ENCODE peak calls at places on chromosome 7, in eight cellular contexts. One of them, this sample, is unnamed.
A peak's percentile ranks its signal among the peaks of the same experiment; 100 is the strongest.

GRCh38 chr7:85479918-85480658 is 293.2 kb upstream of the SEMA3D start:
- DNase-seq in cardiac fibroblast: no peak
- DNase-seq in A673: no peak
- DNase-seq in endothelial cell: no peak
- DNase-seq in breast epithelium: no peak
- DNase-seq in RWPE1: no peak
- DNase-seq in GM12878: no peak
- DNase-seq in brain microvascular endothelial cell: no peak
- DNase-seq in this sample: no peak

GRCh38 chr7:15332962-15333361 is 228.9 kb downstream of the AGMO start:
- DNase-seq in cardiac fibroblast: no peak
- DNase-seq in A673: no peak
- DNase-seq in endothelial cell: no peak
- DNase-seq in breast epithelium: no peak
- DNase-seq in RWPE1: no peak
- DNase-seq in GM12878: no peak
- DNase-seq in brain microvascular endothelial cell: no peak
- DNase-seq in this sample: no peak

GRCh38 chr7:114952296-114952695 is 30.4 kb downstream of the MDFIC start:
- DNase-seq in cardiac fibroblast: no peak
- DNase-seq in A673: no peak
- DNase-seq in endothelial cell: no peak
- DNase-seq in breast epithelium: no peak
- DNase-seq in RWPE1: no peak
- DNase-seq in GM12878: no peak
- DNase-seq in brain microvascular endothelial cell: no peak
- DNase-seq in this sample: no peak

GRCh38 chr7:108499575-108499974 is 26.4 kb downstream of the PNPLA8 start:
- DNase-seq in cardiac fibroblast: peak; percentile 46
- DNase-seq in A673: no peak
- DNase-seq in endothelial cell: no peak
- DNase-seq in breast epithelium: no peak
- DNase-seq in RWPE1: no peak
- DNase-seq in GM12878: no peak
- DNase-seq in brain microvascular endothelial cell: no peak
- DNase-seq in this sample: no peak

GRCh38 chr7:36279251-36279925 is 110.3 kb upstream of the ANLN start:
- DNase-seq in cardiac fibroblast: no peak
- DNase-seq in A673: no peak
- DNase-seq in endothelial cell: no peak
- DNase-seq in breast epithelium: peak; percentile 4
- DNase-seq in RWPE1: no peak
- DNase-seq in GM12878: no peak
- DNase-seq in brain microvascular endothelial cell: no peak
- DNase-seq in this sample: no peak

GRCh38 chr7:52668435-52668834 is 367.0 kb upstream of the POM121L12 start:
- DNase-seq in cardiac fibroblast: no peak
- DNase-seq in A673: no peak
- DNase-seq in endothelial cell: no peak
- DNase-seq in breast epithelium: no peak
- DNase-seq in RWPE1: no peak
- DNase-seq in GM12878: no peak
- DNase-seq in brain microvascular endothelial cell: no peak
- DNase-seq in this sample: no peak

GRCh38 chr7:311131-311680 is 21.2 kb downstream of the FOXL3 start:
- DNase-seq in cardiac fibroblast: no peak
- DNase-seq in A673: no peak
- DNase-seq in endothelial cell: no peak
- DNase-seq in breast epithelium: no peak
- DNase-seq in RWPE1: no peak
- DNase-seq in GM12878: no peak
- DNase-seq in brain microvascular endothelial cell: no peak
- DNase-seq in this sample: no peak

GRCh38 chr7:30938435-30939316 is 25.1 kb upstream of the GHRHR start:
- DNase-seq in cardiac fibroblast: peak; percentile 75
- DNase-seq in A673: peak; percentile 74
- DNase-seq in endothelial cell: peak; percentile 94
- DNase-seq in breast epithelium: peak; percentile 39
- DNase-seq in RWPE1: peak; percentile 79
- DNase-seq in GM12878: peak; percentile 32
- DNase-seq in brain microvascular endothelial cell: peak; percentile 44
- DNase-seq in this sample: peak; percentile 72

GRCh38 chr7:107173191-107173590 is 4.4 kb downstream of the HBP1 start:
- DNase-seq in cardiac fibroblast: no peak
- DNase-seq in A673: no peak
- DNase-seq in endothelial cell: no peak
- DNase-seq in breast epithelium: no peak
- DNase-seq in RWPE1: no peak
- DNase-seq in GM12878: no peak
- DNase-seq in brain microvascular endothelial cell: no peak
- DNase-seq in this sample: no peak

GRCh38 chr7:28627869-28628268 is 215.6 kb downstream of the CREB5 start:
- DNase-seq in cardiac fibroblast: no peak
- DNase-seq in A673: no peak
- DNase-seq in endothelial cell: no peak
- DNase-seq in breast epithelium: no peak
- DNase-seq in RWPE1: no peak
- DNase-seq in GM12878: no peak
- DNase-seq in brain microvascular endothelial cell: no peak
- DNase-seq in this sample: no peak

GRCh38 chr7:122616951-122617350 is 82.0 kb downstream of the RNF133 start:
- DNase-seq in cardiac fibroblast: no peak
- DNase-seq in A673: no peak
- DNase-seq in endothelial cell: no peak
- DNase-seq in breast epithelium: no peak
- DNase-seq in RWPE1: no peak
- DNase-seq in GM12878: no peak
- DNase-seq in brain microvascular endothelial cell: no peak
- DNase-seq in this sample: no peak

GRCh38 chr7:2807846-2808772 is 36.0 kb downstream of the GNA12 start:
- DNase-seq in cardiac fibroblast: no peak
- DNase-seq in A673: peak; percentile 44
- DNase-seq in endothelial cell: no peak
- DNase-seq in breast epithelium: no peak
- DNase-seq in RWPE1: no peak
- DNase-seq in GM12878: no peak
- DNase-seq in brain microvascular endothelial cell: no peak
- DNase-seq in this sample: no peak

GRCh38 chr7:111005445-111005844 is 85.5 kb upstream of the LRRN3 start:
- DNase-seq in cardiac fibroblast: no peak
- DNase-seq in A673: peak; percentile 27
- DNase-seq in endothelial cell: no peak
- DNase-seq in breast epithelium: no peak
- DNase-seq in RWPE1: no peak
- DNase-seq in GM12878: no peak
- DNase-seq in brain microvascular endothelial cell: no peak
- DNase-seq in this sample: no peak

GRCh38 chr7:133957860-133958259 is 169.3 kb upstream of the LRGUK start:
- DNase-seq in cardiac fibroblast: no peak
- DNase-seq in A673: no peak
- DNase-seq in endothelial cell: no peak
- DNase-seq in breast epithelium: no peak
- DNase-seq in RWPE1: no peak
- DNase-seq in GM12878: no peak
- DNase-seq in brain microvascular endothelial cell: no peak
- DNase-seq in this sample: no peak

GRCh38 chr7:154931906-154932305 is 71.0 kb downstream of the PAXIP1 start:
- DNase-seq in cardiac fibroblast: peak; percentile 27
- DNase-seq in A673: no peak
- DNase-seq in endothelial cell: no peak
- DNase-seq in breast epithelium: no peak
- DNase-seq in RWPE1: no peak
- DNase-seq in GM12878: no peak
- DNase-seq in brain microvascular endothelial cell: no peak
- DNase-seq in this sample: no peak

GRCh38 chr7:33183504-33183903 is 54.1 kb downstream of the BBS9 start:
- DNase-seq in cardiac fibroblast: no peak
- DNase-seq in A673: no peak
- DNase-seq in endothelial cell: no peak
- DNase-seq in breast epithelium: no peak
- DNase-seq in RWPE1: no peak
- DNase-seq in GM12878: no peak
- DNase-seq in brain microvascular endothelial cell: no peak
- DNase-seq in this sample: no peak

DNA sequence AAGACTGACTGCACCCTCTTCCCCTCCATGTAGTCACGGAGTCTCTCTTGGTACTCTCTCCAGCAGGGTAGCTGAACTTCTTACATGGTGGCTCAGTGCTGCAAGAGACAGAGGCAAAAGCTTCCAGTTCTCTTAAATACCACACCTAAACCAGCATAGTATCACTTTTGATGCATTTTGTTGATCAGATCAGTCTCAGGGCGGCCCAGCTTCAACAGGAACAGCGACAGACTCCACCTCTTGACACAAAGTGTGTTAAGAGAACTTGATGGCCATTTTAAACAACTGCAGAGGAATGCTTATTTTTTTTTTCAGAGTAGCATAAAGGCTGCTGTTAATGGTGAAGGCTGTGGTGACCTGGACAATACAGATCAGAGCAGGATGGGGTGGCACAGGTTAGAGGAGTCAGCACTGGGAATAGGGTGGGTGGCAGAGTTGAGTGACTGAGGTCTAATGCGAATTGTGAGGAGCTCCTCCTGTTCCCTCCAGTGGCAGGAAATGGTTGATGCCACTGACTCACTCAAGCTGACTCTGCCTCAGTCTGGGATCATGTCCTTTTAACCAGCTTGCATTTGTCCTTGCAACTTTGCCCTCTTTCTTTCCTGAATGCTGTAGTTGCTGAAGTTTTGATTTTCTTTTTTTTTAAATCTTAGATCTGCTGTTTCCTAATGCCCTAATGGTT is 17.3 kb downstream of the MGAM start:
- DNase-seq in cardiac fibroblast: peak; percentile 64
- DNase-seq in A673: peak; percentile 1
- DNase-seq in endothelial cell: no peak
- DNase-seq in breast epithelium: no peak
- DNase-seq in RWPE1: peak; percentile 28
- DNase-seq in GM12878: no peak
- DNase-seq in brain microvascular endothelial cell: peak; percentile 47
- DNase-seq in this sample: no peak
- TF ChIP-seq CTCF in cardiac fibroblast: peak; percentile 32
- TF ChIP-seq CTCF in A673: no peak
- TF ChIP-seq CTCF in endothelial cell: no peak
- TF ChIP-seq CTCF in breast epithelium: no peak
- TF ChIP-seq CTCF in RWPE1: no peak
- TF ChIP-seq CTCF in GM12878: no peak
- TF ChIP-seq CTCF in brain microvascular endothelial cell: peak; percentile 47
- TF ChIP-seq CTCF in this sample: no peak

GRCh38 chr7:128891942-128892269 is 18.6 kb downstream of the KCP start:
- DNase-seq in cardiac fibroblast: no peak
- DNase-seq in A673: no peak
- DNase-seq in endothelial cell: no peak
- DNase-seq in breast epithelium: no peak
- DNase-seq in RWPE1: no peak
- DNase-seq in GM12878: no peak
- DNase-seq in brain microvascular endothelial cell: no peak
- DNase-seq in this sample: no peak

GRCh38 chr7:128892521-128893250 is 17.8 kb downstream of the KCP start:
- DNase-seq in cardiac fibroblast: no peak
- DNase-seq in A673: no peak
- DNase-seq in endothelial cell: no peak
- DNase-seq in breast epithelium: no peak
- DNase-seq in RWPE1: no peak
- DNase-seq in GM12878: no peak
- DNase-seq in brain microvascular endothelial cell: no peak
- DNase-seq in this sample: no peak

GRCh38 chr7:128893251-128894100 is 17.0 kb downstream of the KCP start:
- DNase-seq in cardiac fibroblast: no peak
- DNase-seq in A673: no peak
- DNase-seq in endothelial cell: no peak
- DNase-seq in breast epithelium: no peak
- DNase-seq in RWPE1: peak; percentile 85
- DNase-seq in GM12878: no peak
- DNase-seq in brain microvascular endothelial cell: no peak
- DNase-seq in this sample: no peak

GRCh38 chr7:128890306-128891109 is 20.0 kb downstream of the KCP start:
- DNase-seq in cardiac fibroblast: no peak
- DNase-seq in A673: no peak
- DNase-seq in endothelial cell: peak; percentile 43
- DNase-seq in breast epithelium: no peak
- DNase-seq in RWPE1: no peak
- DNase-seq in GM12878: no peak
- DNase-seq in brain microvascular endothelial cell: no peak
- DNase-seq in this sample: no peak

DNA sequence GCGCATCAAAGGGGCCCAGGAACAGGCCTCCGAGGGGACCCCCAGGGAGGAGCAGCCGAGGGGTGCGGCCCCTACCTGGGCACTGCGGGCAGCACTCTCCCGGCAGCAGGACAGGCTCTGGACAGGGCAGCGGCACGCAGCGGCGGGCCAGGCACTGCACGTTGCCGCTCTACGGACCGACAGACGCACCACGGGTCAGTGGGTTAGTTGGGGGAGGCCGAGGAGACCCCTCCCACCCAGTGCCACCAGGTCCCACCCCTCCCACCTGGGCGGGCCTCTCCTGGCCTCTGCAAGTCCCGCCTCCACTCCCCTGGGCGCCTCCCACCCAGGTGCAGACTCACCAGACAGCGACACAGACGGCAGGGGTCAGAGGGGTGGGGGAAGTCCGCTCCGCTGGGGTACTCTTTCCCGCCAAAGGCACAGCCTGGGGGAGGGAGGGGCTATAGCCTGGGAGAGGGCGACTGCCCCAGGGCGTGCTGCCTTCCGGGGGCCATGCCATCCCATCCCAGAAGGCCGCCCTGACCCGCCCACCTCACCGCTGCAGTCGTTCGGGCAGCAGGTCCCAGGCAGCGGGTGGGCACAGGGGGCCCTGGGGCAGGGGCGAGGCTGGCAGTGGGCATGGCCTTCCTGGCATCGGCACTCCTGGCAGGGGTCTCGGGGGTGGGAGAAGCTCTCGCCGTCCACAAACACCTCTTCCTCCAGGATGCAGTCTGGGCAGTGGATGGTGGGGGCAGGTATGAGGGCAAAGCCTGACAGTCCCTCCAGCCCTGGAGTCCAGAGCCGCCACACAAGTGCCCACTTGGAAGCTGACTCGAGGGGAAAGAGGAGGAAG is 19.2 kb downstream of the KCP start:
- DNase-seq in cardiac fibroblast: no peak
- DNase-seq in A673: no peak
- DNase-seq in endothelial cell: no peak
- DNase-seq in breast epithelium: no peak
- DNase-seq in RWPE1: no peak
- DNase-seq in GM12878: no peak
- DNase-seq in brain microvascular endothelial cell: no peak
- DNase-seq in this sample: no peak
- TF ChIP-seq CTCF in cardiac fibroblast: no peak
- TF ChIP-seq CTCF in A673: no peak
- TF ChIP-seq CTCF in endothelial cell: no peak
- TF ChIP-seq CTCF in breast epithelium: no peak
- TF ChIP-seq CTCF in RWPE1: no peak
- TF ChIP-seq CTCF in GM12878: no peak
- TF ChIP-seq CTCF in brain microvascular endothelial cell: no peak
- TF ChIP-seq CTCF in this sample: no peak

GRCh38 chr7:48511021-48511579 is 339.8 kb downstream of the ABCA13 start:
- DNase-seq in cardiac fibroblast: peak; percentile 2
- DNase-seq in A673: peak; percentile 74
- DNase-seq in endothelial cell: no peak
- DNase-seq in breast epithelium: no peak
- DNase-seq in RWPE1: no peak
- DNase-seq in GM12878: no peak
- DNase-seq in brain microvascular endothelial cell: no peak
- DNase-seq in this sample: peak; percentile 15
- TF ChIP-seq CTCF in cardiac fibroblast: no peak
- TF ChIP-seq CTCF in A673: no peak
- TF ChIP-seq CTCF in endothelial cell: no peak
- TF ChIP-seq CTCF in breast epithelium: no peak
- TF ChIP-seq CTCF in RWPE1: no peak
- TF ChIP-seq CTCF in GM12878: no peak
- TF ChIP-seq CTCF in brain microvascular endothelial cell: no peak
- TF ChIP-seq CTCF in this sample: no peak

GRCh38 chr7:101244385-101245146 is at the start of gene FIS1:
- DNase-seq in cardiac fibroblast: peak; percentile 89
- DNase-seq in A673: peak; percentile 94
- DNase-seq in endothelial cell: peak; percentile 91
- DNase-seq in breast epithelium: peak; percentile 91
- DNase-seq in RWPE1: peak; percentile 85
- DNase-seq in GM12878: peak; percentile 68
- DNase-seq in brain microvascular endothelial cell: peak; percentile 83
- DNase-seq in this sample: no peak
- TF ChIP-seq CTCF in cardiac fibroblast: peak; percentile 97
- TF ChIP-seq CTCF in A673: peak; percentile 92
- TF ChIP-seq CTCF in endothelial cell: no peak
- TF ChIP-seq CTCF in breast epithelium: peak; percentile 94
- TF ChIP-seq CTCF in RWPE1: peak; percentile 21
- TF ChIP-seq CTCF in GM12878: peak; percentile 95
- TF ChIP-seq CTCF in brain microvascular endothelial cell: peak; percentile 90
- TF ChIP-seq CTCF in this sample: peak; percentile 59